ENCODE peak calls at places on chromosomes 5 and 9, in nine cellular contexts. R is stimulated activated naive CD8-positive, alpha-beta T cell treated with anti-CD3 and anti-CD28 coated beads, Interleukin-15, Interleukin-2, amounts not matched to agents 100 U/mL and 50 U/mL, for 24 hours; X is glutamatergic neuron; A is activated CD8-positive, alpha-beta memory T cell treated with anti-CD3 and anti-CD28 coated beads for 4 hours; O is non-pigmented ciliary epithelial cell; T is cardiac septum; C is NCI-H2081; V is GM10248; N is activated CD4-positive, alpha-beta T cell treated with anti-CD3 and anti-CD28 coated beads, Interleukin-2, amount 10 ng/mL, durations not matched to agents 7 days and 5 days. H is an unnamed sample.

GRCh38 chr9:109315889-109316640 is 4.8 kb downstream of the EPB41L4B start:
- DNase-seq in X (no peak), O (no peak), A (no peak), C (peak; percentile 98), N (no peak), T (peak; percentile 82), R (no peak), V (no peak), H (no peak)

GRCh38 chr5:133523013-133523658 is 89.2 kb downstream of the FSTL4 start:
- DNase-seq in A (no peak), X (peak; percentile 28), N (no peak), R (no peak), C (no peak), V (no peak), O (no peak), T (no peak), H (no peak)

GRCh38 chr5:43038523-43038989 is 1.6 kb downstream of the ANXA2R start:
- DNase-seq in N (peak; percentile 54), V (no peak), X (no peak), A (no peak), T (no peak), C (no peak), R (peak; percentile 55), O (no peak), H (peak; percentile 71)

GRCh38 chr9:94639045-94639995 is at the start of gene FBP1:
- DNase-seq in T (peak; percentile 84), N (peak; percentile 32), V (peak; percentile 52), C (no peak), A (peak; percentile 4), O (no peak), X (peak; percentile 35), R (peak; percentile 61), H (no peak)

GRCh38 chr5:110386782-110387181 is 339.7 kb downstream of the TMEM232 start:
- DNase-seq in A (no peak), V (no peak), X (no peak), R (no peak), T (no peak), N (no peak), O (peak; percentile 49), C (no peak), H (no peak)

GRCh38 chr9:129932303-129933151 is 97.3 kb downstream of the USP20 start:
- DNase-seq in T (no peak), X (no peak), A (no peak), V (no peak), R (no peak), N (no peak), O (no peak), C (no peak), H (no peak)

GRCh38 chr9:137006116-137007003 is 10.0 kb upstream of the CLIC3 start:
- DNase-seq in O (no peak), V (no peak), X (no peak), T (no peak), C (no peak), N (no peak), R (peak; percentile 50), A (no peak), H (no peak)

GRCh38 chr5:142720561-142721275 is 34.8 kb upstream of the FGF1 start:
- DNase-seq in V (no peak), C (peak; percentile 85), R (no peak), N (no peak), X (peak; percentile 27), A (no peak), T (no peak), O (no peak), H (no peak)

GRCh38 chr5:14574891-14575496 is 6.6 kb upstream of the OTULINL start:
- DNase-seq in C (peak; percentile 66), N (no peak), T (no peak), A (no peak), X (no peak), R (no peak), V (no peak), O (no peak), H (no peak)

GRCh38 chr5:116476903-116477537 is 97.6 kb downstream of the SEMA6A start:
- DNase-seq in X (no peak), A (no peak), R (no peak), C (no peak), O (no peak), N (no peak), V (no peak), T (no peak), H (no peak)

GRCh38 chr9:96169488-96169887 is 132.5 kb downstream of the HSD17B3 start:
- DNase-seq in V (no peak), N (no peak), C (no peak), X (peak; percentile 37), A (no peak), R (no peak), O (no peak), T (no peak), H (no peak)